ENCODE peak calls at places on chromosomes 16 and 17, in five cellular contexts. Z is neural progenitor cell, L is left ventricle myocardium inferior, W is lung, A is coronary artery. P is an unnamed sample.

GRCh38 chr17:15951368-15952047 is 6.6 kb downstream of the ADORA2B start:
- DNase-seq in A (no peak), Z (no peak), W (no peak), L (no peak), P (no peak)

GRCh38 chr17:8153550-8153956 is 1.3 kb upstream of the PER1 start:
- DNase-seq in A (peak), Z (peak), W (peak), L (peak), P (peak)

GRCh38 chr16:19810817-19811731 is 73.6 kb downstream of the GPRC5B start:
- DNase-seq in L (no peak), W (no peak), A (no peak), Z (no peak), P (no peak)

GRCh38 chr16:81405702-81406113 is 38.9 kb upstream of the CMIP start:
- DNase-seq in L (no peak), Z (no peak), A (no peak), W (no peak), P (peak)

GRCh38 chr17:13750783-13751484 is 149.2 kb upstream of the HS3ST3A1 start:
- DNase-seq in Z (no peak), W (no peak), A (no peak), L (no peak), P (no peak)

GRCh38 chr16:57950382-57950781 is 20.5 kb downstream of the CNGB1 start:
- DNase-seq in Z (no peak), L (no peak), A (no peak), W (no peak), P (no peak)

GRCh38 chr17:32114536-32114935 is 27.8 kb upstream of the RHOT1 start:
- DNase-seq in L (no peak), Z (no peak), A (no peak), W (no peak), P (no peak)

GRCh38 chr17:40864661-40865380 is 2.2 kb downstream of the KRT12 start:
- DNase-seq in L (no peak), W (no peak), Z (no peak), A (no peak), P (no peak)

GRCh38 chr17:32523827-32524552 is 37.2 kb downstream of the CDK5R1 start:
- DNase-seq in Z (no peak), L (no peak), A (no peak), W (no peak), P (no peak)

GRCh38 chr16:85026696-85027095 is 899 bp upstream of the KIAA0513 start:
- DNase-seq in W (no peak), L (no peak), A (no peak), Z (no peak), P (no peak)
- H3K4me3 ChIP-seq in W (no peak), L (peak), A (peak), Z (peak), P (peak)

GRCh38 chr17:48596735-48597491 is 3.3 kb upstream of the HOXB5 start:
- DNase-seq in Z (no peak), W (no peak), L (no peak), A (no peak), P (no peak)
- H3K4me3 ChIP-seq in Z (no peak), W (peak), L (peak), A (peak), P (no peak)

DNA sequence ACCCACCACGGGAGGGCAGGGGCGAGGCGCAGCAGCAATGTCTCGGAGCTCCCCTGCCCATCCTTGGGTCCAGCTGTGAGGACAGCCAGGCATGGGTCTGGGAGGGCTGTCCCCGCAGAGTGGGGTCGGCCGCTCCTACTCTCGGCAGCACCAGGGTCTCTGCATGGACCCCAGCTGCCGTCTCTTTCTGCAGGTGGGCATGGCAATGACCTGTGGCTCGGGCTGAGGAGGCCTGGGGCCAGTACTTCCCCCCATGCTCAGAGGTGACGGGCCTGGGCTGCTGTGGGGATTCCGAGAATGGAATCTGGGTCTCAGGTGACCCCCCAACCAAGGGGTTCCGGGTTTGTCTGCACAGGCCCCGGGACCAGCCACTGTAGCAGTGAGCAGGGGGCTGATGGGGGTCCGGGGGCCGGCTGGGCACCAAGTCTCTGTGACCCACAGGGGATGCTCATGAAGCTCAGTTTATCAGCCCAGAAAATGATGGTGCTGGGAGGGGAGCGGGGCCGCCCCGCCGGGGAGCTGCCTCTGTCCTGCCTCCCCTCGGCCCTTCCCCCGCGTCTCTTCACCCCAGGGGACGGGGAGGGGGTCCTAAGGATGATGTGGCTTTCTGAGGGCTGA is 23.5 kb downstream of the CACNA1H start:
- DNase-seq in W (no peak), A (no peak), Z (no peak), L (no peak), P (no peak)
- H3K4me3 ChIP-seq in W (no peak), A (no peak), Z (no peak), L (no peak), P (no peak)

GRCh38 chr16:11692651-11693050 is 24.4 kb downstream of the SNN start:
- DNase-seq in Z (no peak), A (peak), L (no peak), W (no peak), P (no peak)

GRCh38 chr16:11689031-11689840 is 21.0 kb downstream of the SNN start:
- DNase-seq in A (peak), L (no peak), Z (no peak), W (no peak), P (no peak)

GRCh38 chr16:11691235-11691634 is 23.0 kb downstream of the SNN start:
- DNase-seq in L (no peak), A (peak), W (no peak), Z (no peak), P (no peak)

GRCh38 chr16:11691771-11692170 is 23.5 kb downstream of the SNN start:
- DNase-seq in L (no peak), A (peak), W (no peak), Z (no peak), P (no peak)

DNA sequence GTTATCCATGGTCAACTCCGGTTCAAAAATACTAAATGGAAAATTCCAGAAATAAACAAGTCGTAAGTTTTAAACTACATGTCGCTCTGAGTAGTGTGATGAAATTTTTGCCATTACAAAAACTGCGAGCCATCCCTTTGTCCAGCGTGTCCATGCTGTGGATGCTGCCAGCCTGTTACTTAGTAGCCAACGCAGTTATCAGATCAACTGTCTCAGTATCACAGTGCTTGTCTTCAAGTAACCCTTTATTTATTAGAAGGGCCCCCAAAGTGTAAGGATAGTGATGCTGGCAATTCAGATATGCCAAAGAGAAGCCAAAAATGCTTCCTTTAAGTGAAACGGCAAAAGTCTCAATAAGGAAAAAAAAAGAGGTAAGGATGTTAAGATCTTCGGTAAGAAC is 23.9 kb downstream of the SNN start:
- DNase-seq in W (no peak), Z (no peak), A (peak), L (no peak), P (no peak)
- H3K4me3 ChIP-seq in W (no peak), Z (no peak), A (no peak), L (no peak), P (no peak)

GRCh38 chr16:23302045-23302956 is at the start of gene SCNN1B:
- DNase-seq in A (no peak), L (no peak), Z (peak), W (peak), P (no peak)
- H3K4me3 ChIP-seq in A (peak), L (peak), Z (peak), W (peak), P (no peak)

GRCh38 chr17:68196394-68197090 is 51.3 kb upstream of the AMZ2 start:
- DNase-seq in W (no peak), Z (peak), L (no peak), A (no peak), P (no peak)
- H3K4me3 ChIP-seq in W (no peak), Z (peak), L (peak), A (peak), P (no peak)